ENCODE peak calls at places on chromosomes 4 and X, in four cellular contexts. E is aorta; M is activated CD8-positive, alpha-beta T cell treated with anti-CD3 and anti-CD28 coated beads for 36 hours; C is K562. Q is an unnamed sample.

GRCh38 chr4:113325876-113326615 is 276.6 kb downstream of the ANK2 start:
- DNase-seq in E (no peak), M (peak; percentile 52), C (no peak), Q (no peak)

GRCh38 chr4:83358410-83358809 is 23.8 kb upstream of the HPSE start:
- DNase-seq in E (no peak), M (no peak), C (no peak), Q (no peak)

GRCh38 chrX:46961574-46962279 is 49.5 kb downstream of the JADE3 start:
- DNase-seq in E (no peak), M (no peak), C (no peak), Q (no peak)

GRCh38 chr4:94357624-94358023 is 15.0 kb upstream of the HPGDS start:
- DNase-seq in E (no peak), M (no peak), C (no peak), Q (no peak)

GRCh38 chrX:110204986-110205385 is 112.9 kb downstream of the AMMECR1 start:
- DNase-seq in E (no peak), M (no peak), C (no peak), Q (no peak)

GRCh38 chr4:56655627-56656345 is 25.3 kb downstream of the HOPX start:
- DNase-seq in E (peak; percentile 78), M (peak; percentile 46), C (no peak), Q (no peak)

GRCh38 chr4:1152284-1152683 is 20.1 kb downstream of the SPON2 start:
- DNase-seq in E (no peak), M (no peak), C (no peak), Q (no peak)

GRCh38 chr4:123379392-123379791 is 17.2 kb upstream of the SPRY1 start:
- DNase-seq in E (no peak), M (no peak), C (no peak), Q (no peak)

GRCh38 chr4:111066447-111066846 is 443.6 kb upstream of the PITX2 start:
- DNase-seq in E (no peak), M (no peak), C (no peak), Q (no peak)